ENCODE peak calls at places on chromosomes 6 and 20, in five cellular contexts. One of them, this sample, is unnamed. For H3K4me1, the result is how much of the 10 kb centered on the place peaks cover.

GRCh38 chr6:145508107-145508506 is 227.2 kb downstream of the EPM2A start:
- DNase-seq in heart left ventricle: no peak
- DNase-seq in body of pancreas: no peak
- DNase-seq in Peyer's patch: no peak
- DNase-seq in GM12878: no peak
- DNase-seq in this sample: no peak

GRCh38 chr20:46040902-46041535 is 12.0 kb downstream of the SLC12A5 start:
- DNase-seq in heart left ventricle: no peak
- DNase-seq in body of pancreas: peak
- DNase-seq in Peyer's patch: no peak
- DNase-seq in GM12878: no peak
- DNase-seq in this sample: no peak

GRCh38 chr20:46767127-46767761 is 57.8 kb downstream of the SLC2A10 start:
- DNase-seq in heart left ventricle: no peak
- DNase-seq in body of pancreas: peak
- DNase-seq in Peyer's patch: no peak
- DNase-seq in GM12878: no peak
- DNase-seq in this sample: no peak

GRCh38 chr6:26554669-26555504 is 16.7 kb downstream of the HMGN4 start:
- DNase-seq in heart left ventricle: no peak
- DNase-seq in body of pancreas: peak
- DNase-seq in Peyer's patch: no peak
- DNase-seq in GM12878: no peak
- DNase-seq in this sample: no peak

GRCh38 chr6:170439366-170440351 is 113.4 kb downstream of the PSMB1 start:
- DNase-seq in heart left ventricle: no peak
- DNase-seq in body of pancreas: no peak
- DNase-seq in Peyer's patch: no peak
- DNase-seq in GM12878: no peak
- DNase-seq in this sample: peak

GRCh38 chr6:170096803-170097504 is 193.9 kb downstream of the DLL1 start:
- DNase-seq in heart left ventricle: peak
- DNase-seq in body of pancreas: no peak
- DNase-seq in Peyer's patch: no peak
- DNase-seq in GM12878: no peak
- DNase-seq in this sample: peak

GRCh38 chr6:169965657-169966311 is 214.4 kb downstream of the ERMARD start:
- DNase-seq in heart left ventricle: no peak
- DNase-seq in body of pancreas: peak
- DNase-seq in Peyer's patch: peak
- DNase-seq in GM12878: no peak
- DNase-seq in this sample: no peak

GRCh38 chr6:145349950-145350510 is 385.3 kb downstream of the EPM2A start:
- DNase-seq in heart left ventricle: no peak
- DNase-seq in body of pancreas: no peak
- DNase-seq in Peyer's patch: no peak
- DNase-seq in GM12878: peak
- DNase-seq in this sample: no peak

GRCh38 chr6:132179955-132180354 is 221.3 kb downstream of the MOXD1 start:
- DNase-seq in heart left ventricle: no peak
- DNase-seq in body of pancreas: no peak
- DNase-seq in Peyer's patch: no peak
- DNase-seq in GM12878: no peak
- DNase-seq in this sample: no peak

GRCh38 chr6:84753173-84753572 is 11.2 kb downstream of the TBX18 start:
- DNase-seq in heart left ventricle: no peak
- DNase-seq in body of pancreas: no peak
- DNase-seq in Peyer's patch: no peak
- DNase-seq in GM12878: no peak
- DNase-seq in this sample: no peak

GRCh38 chr6:159720708-159721107 is 6.6 kb upstream of the WTAP start:
- DNase-seq in heart left ventricle: no peak
- DNase-seq in body of pancreas: peak
- DNase-seq in Peyer's patch: no peak
- DNase-seq in GM12878: no peak
- DNase-seq in this sample: no peak

GRCh38 chr20:2164966-2165365 is 63.3 kb downstream of the STK35 start:
- DNase-seq in heart left ventricle: no peak
- DNase-seq in body of pancreas: no peak
- DNase-seq in Peyer's patch: no peak
- DNase-seq in GM12878: no peak
- DNase-seq in this sample: no peak

GRCh38 chr20:45069261-45069660 is 31.7 kb downstream of the KCNS1 start:
- DNase-seq in heart left ventricle: no peak
- DNase-seq in body of pancreas: no peak
- DNase-seq in Peyer's patch: no peak
- DNase-seq in GM12878: no peak
- DNase-seq in this sample: no peak

GRCh38 chr20:14555676-14556075 is 218.3 kb upstream of the FLRT3 start:
- DNase-seq in heart left ventricle: no peak
- DNase-seq in body of pancreas: no peak
- DNase-seq in Peyer's patch: no peak
- DNase-seq in GM12878: no peak
- DNase-seq in this sample: no peak

GRCh38 chr6:44806656-44807055 is 419.1 kb downstream of the CDC5L start:
- DNase-seq in heart left ventricle: no peak
- DNase-seq in body of pancreas: peak
- DNase-seq in Peyer's patch: peak
- DNase-seq in GM12878: no peak
- DNase-seq in this sample: no peak

GRCh38 chr6:108592371-108593337 is 31.9 kb downstream of the FOXO3 start:
- DNase-seq in heart left ventricle: no peak
- DNase-seq in body of pancreas: peak
- DNase-seq in Peyer's patch: no peak
- DNase-seq in GM12878: peak
- DNase-seq in this sample: no peak

GRCh38 chr20:23153696-23154341 is 67.7 kb upstream of the CD93 start:
- DNase-seq in heart left ventricle: no peak
- DNase-seq in body of pancreas: no peak
- DNase-seq in Peyer's patch: no peak
- DNase-seq in GM12878: no peak
- DNase-seq in this sample: no peak

GRCh38 chr6:148580442-148580841 is 166.4 kb upstream of the UST start:
- DNase-seq in heart left ventricle: no peak
- DNase-seq in body of pancreas: no peak
- DNase-seq in Peyer's patch: no peak
- DNase-seq in GM12878: no peak
- DNase-seq in this sample: no peak

GRCh38 chr6:130973521-130974277 is 89.3 kb downstream of the EPB41L2 start:
- DNase-seq in heart left ventricle: no peak
- DNase-seq in body of pancreas: no peak
- DNase-seq in Peyer's patch: no peak
- DNase-seq in GM12878: no peak
- DNase-seq in this sample: no peak

GRCh38 chr6:153108320-153108719 is 22.8 kb downstream of the RGS17 start:
- DNase-seq in heart left ventricle: no peak
- DNase-seq in body of pancreas: no peak
- DNase-seq in Peyer's patch: no peak
- DNase-seq in GM12878: no peak
- DNase-seq in this sample: no peak

GRCh38 chr6:70706491-70707123 is 38.9 kb downstream of the SMAP1 start:
- DNase-seq in heart left ventricle: no peak
- DNase-seq in body of pancreas: no peak
- DNase-seq in Peyer's patch: no peak
- DNase-seq in GM12878: no peak
- DNase-seq in this sample: no peak

GRCh38 chr6:77457720-77458349 is 5.5 kb downstream of the HTR1B start:
- DNase-seq in heart left ventricle: no peak
- DNase-seq in body of pancreas: peak
- DNase-seq in Peyer's patch: no peak
- DNase-seq in GM12878: no peak
- DNase-seq in this sample: no peak

GRCh38 chr6:16403831-16404230 is 165.4 kb downstream of the GMPR start:
- DNase-seq in heart left ventricle: no peak
- DNase-seq in body of pancreas: no peak
- DNase-seq in Peyer's patch: no peak
- DNase-seq in GM12878: no peak
- DNase-seq in this sample: no peak

GRCh38 chr6:132365319-132365907 is 35.9 kb downstream of the MOXD1 start:
- DNase-seq in heart left ventricle: no peak
- DNase-seq in body of pancreas: no peak
- DNase-seq in Peyer's patch: no peak
- DNase-seq in GM12878: peak
- DNase-seq in this sample: no peak

GRCh38 chr6:39812853-39813533 is 20.8 kb downstream of the DAAM2 start:
- DNase-seq in heart left ventricle: no peak
- DNase-seq in body of pancreas: no peak
- DNase-seq in Peyer's patch: no peak
- DNase-seq in GM12878: peak
- DNase-seq in this sample: no peak

GRCh38 chr20:41738584-41739193 is 120.5 kb upstream of the CHD6 start:
- DNase-seq in heart left ventricle: no peak
- DNase-seq in body of pancreas: peak
- DNase-seq in Peyer's patch: no peak
- DNase-seq in GM12878: no peak
- DNase-seq in this sample: no peak

GRCh38 chr6:37209461-37210205 is 39.7 kb downstream of the PIM1 start:
- DNase-seq in heart left ventricle: no peak
- DNase-seq in body of pancreas: no peak
- DNase-seq in Peyer's patch: no peak
- DNase-seq in GM12878: no peak
- DNase-seq in this sample: no peak

GRCh38 chr6:3356056-3356823 is 97.5 kb downstream of the PSMG4 start:
- DNase-seq in heart left ventricle: peak
- DNase-seq in body of pancreas: peak
- DNase-seq in Peyer's patch: peak
- DNase-seq in GM12878: peak
- DNase-seq in this sample: peak

GRCh38 chr6:85372188-85372914 is 77.5 kb upstream of the NT5E start:
- DNase-seq in heart left ventricle: no peak
- DNase-seq in body of pancreas: no peak
- DNase-seq in Peyer's patch: no peak
- DNase-seq in GM12878: no peak
- DNase-seq in this sample: no peak

GRCh38 chr6:5950448-5950847 is 56.3 kb downstream of the NRN1 start:
- DNase-seq in heart left ventricle: no peak
- DNase-seq in body of pancreas: peak
- DNase-seq in Peyer's patch: no peak
- DNase-seq in GM12878: no peak
- DNase-seq in this sample: no peak

GRCh38 chr6:40000964-40001515 is 66.8 kb upstream of the MOCS1 start:
- DNase-seq in heart left ventricle: no peak
- DNase-seq in body of pancreas: no peak
- DNase-seq in Peyer's patch: no peak
- DNase-seq in GM12878: no peak
- DNase-seq in this sample: no peak

GRCh38 chr6:21325201-21325856 is 268.2 kb upstream of the SOX4 start:
- DNase-seq in heart left ventricle: no peak
- DNase-seq in body of pancreas: no peak
- DNase-seq in Peyer's patch: no peak
- DNase-seq in GM12878: no peak
- DNase-seq in this sample: no peak

GRCh38 chr6:13397359-13398080 is 69.2 kb upstream of the TBC1D7 start:
- DNase-seq in heart left ventricle: no peak
- DNase-seq in body of pancreas: no peak
- DNase-seq in Peyer's patch: peak
- DNase-seq in GM12878: peak
- DNase-seq in this sample: no peak

GRCh38 chr20:32480361-32481199 is 104.6 kb downstream of the NOL4L start:
- DNase-seq in heart left ventricle: no peak
- DNase-seq in body of pancreas: no peak
- DNase-seq in Peyer's patch: no peak
- DNase-seq in GM12878: no peak
- DNase-seq in this sample: no peak
- H3K4me1 ChIP-seq in heart left ventricle: under half
- H3K4me1 ChIP-seq in body of pancreas: half or more
- H3K4me1 ChIP-seq in Peyer's patch: under half
- H3K4me1 ChIP-seq in GM12878: under half
- H3K4me1 ChIP-seq in this sample: under half

DNA sequence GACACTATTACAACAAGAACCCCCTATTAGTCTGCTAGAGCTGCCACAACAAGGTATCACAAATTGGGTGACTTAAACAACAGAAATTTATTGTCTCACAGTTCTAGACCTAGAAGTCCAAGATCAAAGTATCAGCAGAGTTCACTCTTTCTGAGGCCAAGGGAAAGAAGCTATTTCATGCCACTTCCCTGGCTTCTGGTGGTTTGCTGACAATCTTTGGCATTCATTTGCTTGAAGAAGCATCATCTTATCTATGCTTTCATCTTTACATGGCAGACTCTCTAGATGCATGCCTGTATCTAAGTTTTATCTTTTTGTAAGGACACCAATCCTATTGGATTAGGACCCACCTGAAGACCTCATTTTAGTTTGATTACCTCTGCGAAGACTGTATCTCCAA is 296.8 kb upstream of the MARCKS start:
- DNase-seq in heart left ventricle: no peak
- DNase-seq in body of pancreas: no peak
- DNase-seq in Peyer's patch: no peak
- DNase-seq in GM12878: no peak
- DNase-seq in this sample: no peak
- H3K27ac ChIP-seq in heart left ventricle: no peak
- H3K27ac ChIP-seq in body of pancreas: no peak
- H3K27ac ChIP-seq in Peyer's patch: no peak
- H3K27ac ChIP-seq in GM12878: no peak
- H3K27ac ChIP-seq in this sample: no peak

GRCh38 chr6:87741001-87741650 is 39.1 kb upstream of the AKIRIN2 start:
- DNase-seq in heart left ventricle: no peak
- DNase-seq in body of pancreas: no peak
- DNase-seq in Peyer's patch: no peak
- DNase-seq in GM12878: no peak
- DNase-seq in this sample: no peak

GRCh38 chr6:87742106-87742505 is 40.1 kb upstream of the AKIRIN2 start:
- DNase-seq in heart left ventricle: no peak
- DNase-seq in body of pancreas: no peak
- DNase-seq in Peyer's patch: no peak
- DNase-seq in GM12878: no peak
- DNase-seq in this sample: no peak

GRCh38 chr6:87738673-87739225 is 36.7 kb upstream of the AKIRIN2 start:
- DNase-seq in heart left ventricle: no peak
- DNase-seq in body of pancreas: no peak
- DNase-seq in Peyer's patch: no peak
- DNase-seq in GM12878: no peak
- DNase-seq in this sample: no peak

GRCh38 chr6:87736809-87737540 is 34.9 kb upstream of the AKIRIN2 start:
- DNase-seq in heart left ventricle: no peak
- DNase-seq in body of pancreas: no peak
- DNase-seq in Peyer's patch: no peak
- DNase-seq in GM12878: no peak
- DNase-seq in this sample: no peak

DNA sequence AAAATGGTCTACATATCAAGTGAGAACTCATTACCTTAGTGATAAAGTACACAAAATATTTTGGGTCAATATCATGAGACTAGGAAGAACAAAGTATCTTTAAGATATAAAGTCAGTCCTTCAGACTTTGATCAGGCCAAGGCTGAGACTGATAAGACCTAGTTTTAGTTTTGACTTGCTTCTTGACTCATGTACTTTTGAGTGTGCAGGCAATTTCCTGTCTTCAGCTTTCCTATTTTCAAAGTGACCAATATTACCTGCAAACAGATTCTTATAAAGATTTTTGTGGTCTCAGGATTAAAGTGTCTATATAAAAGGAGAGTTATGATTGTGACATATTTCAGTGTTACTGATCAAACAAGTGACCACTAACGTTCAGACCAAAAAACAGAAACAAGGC is 35.9 kb upstream of the AKIRIN2 start:
- DNase-seq in heart left ventricle: no peak
- DNase-seq in body of pancreas: no peak
- DNase-seq in Peyer's patch: no peak
- DNase-seq in GM12878: no peak
- DNase-seq in this sample: no peak
- H3K4me1 ChIP-seq in heart left ventricle: under half
- H3K4me1 ChIP-seq in body of pancreas: under half
- H3K4me1 ChIP-seq in Peyer's patch: under half
- H3K4me1 ChIP-seq in GM12878: under half
- H3K4me1 ChIP-seq in this sample: under half

GRCh38 chr6:452301-453067 is 60.9 kb downstream of the IRF4 start:
- DNase-seq in heart left ventricle: no peak
- DNase-seq in body of pancreas: no peak
- DNase-seq in Peyer's patch: no peak
- DNase-seq in GM12878: no peak
- DNase-seq in this sample: no peak
- H3K27ac ChIP-seq in heart left ventricle: no peak
- H3K27ac ChIP-seq in body of pancreas: no peak
- H3K27ac ChIP-seq in Peyer's patch: no peak
- H3K27ac ChIP-seq in GM12878: no peak
- H3K27ac ChIP-seq in this sample: no peak

This sample was measured in upper lobe of right lung.